ENCODE peak calls at places on chromosomes 16 and 17, in eight cellular contexts. I, Y, O, M, H, F, E and K are unnamed samples.

GRCh38 chr17:44304651-44305050 is 3.8 kb upstream of the RUNDC3A start:
- DNase-seq in M (no peak), F (no peak), Y (no peak), E (no peak), H (no peak), I (no peak), O (peak; percentile 33), K (no peak)

GRCh38 chr17:39069114-39069756 is 82.2 kb downstream of the PLXDC1 start:
- DNase-seq in I (no peak), H (peak; percentile 25), M (peak; percentile 76), O (peak; percentile 74), E (peak; percentile 45), Y (peak; percentile 64), F (peak; percentile 58), K (peak; percentile 74)

GRCh38 chr17:80107231-80108021 is 6.0 kb downstream of the GAA start:
- DNase-seq in E (no peak), Y (no peak), M (no peak), I (no peak), H (no peak), F (no peak), O (no peak), K (no peak)

GRCh38 chr16:48450367-48450766 is 65.2 kb upstream of the SIAH1 start:
- DNase-seq in I (no peak), E (no peak), F (no peak), M (no peak), H (no peak), O (peak; percentile 31), Y (peak; percentile 12), K (no peak)

GRCh38 chr16:84933774-84934571 is 77.4 kb downstream of the ZDHHC7 start:
- DNase-seq in E (no peak), M (no peak), F (no peak), H (no peak), O (peak; percentile 75), I (no peak), Y (peak; percentile 58), K (no peak)

GRCh38 chr16:70738083-70738977 is 52.5 kb upstream of the MTSS2 start:
- DNase-seq in H (no peak), I (no peak), M (peak; percentile 26), Y (peak; percentile 96), E (no peak), F (peak; percentile 69), O (peak; percentile 88), K (peak; percentile 85)

GRCh38 chr17:46853896-46854444 is 2.6 kb downstream of the WNT9B start:
- DNase-seq in I (no peak), O (peak; percentile 69), M (no peak), H (peak; percentile 18), Y (no peak), F (no peak), E (no peak), K (peak; percentile 58)

GRCh38 chr17:5513610-5514009 is 27.2 kb downstream of the MIS12 start:
- DNase-seq in I (no peak), O (no peak), F (no peak), Y (no peak), M (no peak), E (no peak), H (no peak), K (peak; percentile 45)

GRCh38 chr16:4008116-4008515 is 108.1 kb downstream of the ADCY9 start:
- DNase-seq in I (no peak), O (no peak), E (no peak), Y (no peak), M (no peak), F (no peak), H (no peak), K (no peak)

GRCh38 chr16:11333696-11334095 is 11.6 kb upstream of the RMI2 start:
- DNase-seq in H (peak; percentile 36), E (no peak), O (peak; percentile 46), M (no peak), F (no peak), I (no peak), Y (no peak), K (no peak)

GRCh38 chr17:6286239-6286638 is 148.7 kb downstream of the AIPL1 start:
- DNase-seq in E (no peak), Y (no peak), F (peak; percentile 17), M (no peak), H (no peak), O (no peak), I (no peak), K (peak; percentile 84)

GRCh38 chr17:81093576-81094223 is 58.7 kb downstream of the BAIAP2 start:
- DNase-seq in H (no peak), M (no peak), F (no peak), O (no peak), I (no peak), E (no peak), Y (no peak), K (no peak)

GRCh38 chr17:79048826-79049755 is 25.1 kb downstream of the C1QTNF1 start:
- DNase-seq in I (no peak), E (no peak), Y (no peak), O (no peak), F (no peak), M (no peak), H (no peak), K (no peak)

GRCh38 chr17:75508122-75508719 is 7.1 kb downstream of the CASKIN2 start:
- DNase-seq in E (no peak), I (no peak), O (no peak), M (no peak), F (no peak), Y (no peak), H (no peak), K (no peak)

GRCh38 chr17:48551206-48551597 is 6.3 kb upstream of the HOXB2 start:
- DNase-seq in H (peak; percentile 29), Y (peak; percentile 60), F (no peak), E (no peak), O (no peak), I (no peak), M (no peak), K (no peak)

GRCh38 chr16:84826558-84826941 is 6.8 kb downstream of the CRISPLD2 start:
- DNase-seq in Y (peak; percentile 85), H (no peak), M (no peak), O (peak; percentile 83), F (no peak), E (no peak), I (no peak), K (no peak)

GRCh38 chr17:47719411-47720152 is 13.5 kb upstream of the TBX21 start:
- DNase-seq in M (no peak), H (peak; percentile 75), E (no peak), O (peak; percentile 83), I (no peak), Y (peak; percentile 57), F (no peak), K (no peak)

GRCh38 chr16:82741073-82741615 is 114.4 kb downstream of the CDH13 start:
- DNase-seq in H (peak; percentile 60), I (no peak), M (no peak), O (no peak), E (peak; percentile 4), F (no peak), Y (no peak), K (no peak)

DNA sequence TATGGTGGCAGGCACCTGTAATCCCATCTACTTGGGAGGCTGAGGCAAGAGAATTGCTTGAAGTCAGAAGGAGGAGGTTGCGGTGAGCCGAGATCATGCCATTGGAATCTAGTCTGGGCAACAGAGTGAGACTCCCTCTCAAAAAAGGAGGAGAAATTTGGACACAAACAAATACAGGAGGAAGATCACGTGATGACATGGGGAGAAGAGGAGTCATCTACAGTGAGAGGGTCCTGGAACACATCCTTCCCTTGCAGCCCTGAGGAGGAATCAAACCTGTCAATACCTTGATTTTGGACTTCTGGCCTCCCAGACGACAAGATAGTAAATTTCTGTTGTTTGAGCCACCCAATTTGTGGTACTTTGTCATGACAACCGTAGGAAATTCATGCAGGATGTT is 671.9 kb upstream of the EEF2KMT start:
- DNase-seq in M (no peak), H (no peak), Y (no peak), E (no peak), O (no peak), F (no peak), I (no peak), K (no peak)
- H3K27ac ChIP-seq in M (no peak overlapping the region), H (no peak overlapping the region), Y (no peak overlapping the region), E (no peak overlapping the region), O (no peak overlapping the region), F (no peak overlapping the region), I (no peak overlapping the region), K (no peak overlapping the region)

GRCh38 chr16:23837553-23838308 is 1.9 kb downstream of the PRKCB start:
- DNase-seq in H (no peak), E (no peak), F (no peak), I (no peak), O (no peak), M (peak; percentile 65), Y (no peak), K (peak; percentile 53)
- H3K4me3 ChIP-seq in H (no peak overlapping the region), E (peak overlapping the region; percentile 87), F (no peak overlapping the region), I (no peak overlapping the region), O (no peak overlapping the region), M (peak overlapping the region; percentile 85), Y (no peak overlapping the region), K (no peak overlapping the region)

DNA sequence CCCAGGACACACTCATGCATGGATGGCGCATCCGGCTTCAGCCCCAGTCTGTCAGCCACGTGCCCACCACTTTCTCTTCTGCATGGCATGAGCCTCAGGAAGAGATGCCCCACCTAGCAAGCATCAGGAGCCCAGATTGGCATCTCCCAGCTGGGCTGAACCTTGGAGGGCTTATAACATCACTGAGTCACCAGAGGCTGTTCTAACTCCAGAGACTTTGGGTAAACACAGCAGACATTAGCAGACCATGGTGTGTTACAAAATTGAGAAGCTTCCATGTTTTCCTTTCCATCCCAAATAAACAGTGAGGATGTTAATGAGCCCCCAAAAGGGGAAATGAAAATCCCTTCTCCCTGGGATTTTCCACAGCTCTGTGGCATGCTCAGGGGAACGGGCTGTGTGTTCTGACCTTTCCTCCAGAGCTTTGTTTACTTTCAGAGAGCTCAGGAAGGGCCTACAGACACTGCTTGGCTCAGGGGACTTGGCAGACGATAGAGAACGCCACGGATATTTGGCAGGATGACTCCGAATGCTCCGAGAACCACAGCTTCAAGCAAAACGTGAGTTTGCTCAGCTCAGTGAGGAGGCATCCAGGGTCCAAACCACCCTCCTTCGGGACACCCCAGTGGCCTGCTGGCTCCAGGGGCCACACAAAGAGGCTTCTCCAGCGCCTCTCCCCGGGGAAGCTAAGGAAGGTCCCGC is 16.5 kb downstream of the GLP2R start:
- DNase-seq in M (no peak), I (no peak), Y (peak; percentile 90), F (peak; percentile 92), H (peak; percentile 70), O (peak; percentile 62), E (no peak), K (peak; percentile 47)
- H3K27ac ChIP-seq in M (no peak overlapping the region), I (no peak overlapping the region), Y (no peak overlapping the region), F (peak overlapping the region; percentile 96), H (peak overlapping the region; percentile 25), O (peak overlapping the region; percentile 50), E (no peak overlapping the region), K (no peak overlapping the region)

DNA sequence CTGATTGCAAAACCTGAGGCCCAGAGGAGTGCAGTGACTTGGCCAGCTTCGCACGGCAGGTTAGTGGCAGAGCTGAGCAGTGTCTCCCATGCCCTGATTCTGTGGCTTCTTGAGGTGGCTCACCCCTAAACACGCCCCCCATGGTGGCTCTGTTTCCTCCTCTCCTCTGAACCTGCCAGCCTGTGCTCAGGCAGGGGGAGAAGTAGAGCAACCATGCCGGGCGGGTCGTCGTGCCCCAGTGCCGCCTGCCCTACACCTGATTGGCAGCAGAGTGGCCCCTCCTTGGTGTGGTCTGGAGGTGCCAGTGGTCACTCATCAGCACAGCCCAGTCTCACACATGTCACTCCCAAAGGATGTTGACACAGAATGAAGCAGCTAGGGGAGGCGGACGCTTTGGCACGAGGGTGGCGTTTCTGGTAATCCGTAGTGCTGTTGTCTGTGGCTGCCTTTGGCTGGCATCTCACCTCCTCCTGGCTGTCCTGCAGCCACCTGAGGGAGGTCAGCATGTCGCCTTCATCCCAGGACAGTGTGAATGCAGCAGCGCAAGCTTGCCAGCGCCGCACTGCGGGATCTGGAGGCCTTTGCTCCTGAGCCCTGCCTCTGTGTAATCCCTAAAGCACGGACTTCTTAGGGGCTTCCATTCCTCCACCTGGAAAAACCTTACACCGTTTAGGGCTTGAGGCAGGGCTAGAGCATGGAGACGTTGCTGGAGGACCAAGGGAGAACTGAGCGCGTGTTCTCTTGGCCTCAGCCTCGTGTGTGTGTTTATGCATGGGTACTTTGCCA is 294.7 kb downstream of the SEC14L1 start:
- DNase-seq in E (no peak), Y (no peak), H (no peak), M (no peak), I (no peak), F (no peak), O (no peak), K (no peak)
- H3K4me3 ChIP-seq in E (no peak overlapping the region), Y (no peak overlapping the region), H (no peak overlapping the region), M (no peak overlapping the region), I (no peak overlapping the region), F (no peak overlapping the region), O (no peak overlapping the region), K (no peak overlapping the region)